ENCODE peak calls at places on chromosome 21, in ten cellular contexts. W is ovary, J is gastrocnemius medialis, T is stomach, Z is vagina, X is IMR-90, E is sigmoid colon, Q is spleen, C is uterus, Y is suprapubic skin. S is an unnamed sample.

GRCh38 chr21:44006656-44007055 is 5.5 kb upstream of the TRAPPC10 start:
- DNase-seq in W (no peak), J (no peak), T (no peak), Z (no peak), X (peak; percentile 32), E (no peak), Q (no peak), C (peak; percentile 55), Y (no peak), S (no peak)

GRCh38 chr21:39073717-39074116 is 109.5 kb downstream of the PSMG1 start:
- DNase-seq in W (no peak), J (no peak), T (no peak), Z (peak; percentile 31), X (no peak), E (no peak), Q (no peak), C (no peak), Y (no peak), S (no peak)

GRCh38 chr21:35086357-35086756 is 37.3 kb upstream of the RUNX1 start:
- DNase-seq in W (no peak), J (no peak), T (no peak), Z (no peak), X (peak; percentile 54), E (no peak), Q (no peak), C (no peak), Y (no peak), S (no peak)

GRCh38 chr21:29818520-29818919 is 121.3 kb downstream of the GRIK1 start:
- DNase-seq in W (no peak), J (no peak), T (no peak), Z (no peak), X (no peak), E (no peak), Q (no peak), C (no peak), Y (no peak), S (no peak)

GRCh38 chr21:22395965-22396364 is 1397.8 kb downstream of the NCAM2 start:
- DNase-seq in W (no peak), J (no peak), T (no peak), Z (no peak), X (no peak), E (no peak), Q (no peak), C (no peak), Y (no peak), S (no peak)

GRCh38 chr21:28669331-28669730 is 323.3 kb downstream of the LTN1 start:
- DNase-seq in W (no peak), J (no peak), T (no peak), Z (no peak), X (no peak), E (no peak), Q (no peak), C (no peak), Y (no peak), S (no peak)

GRCh38 chr21:39676054-39676771 is 63.5 kb downstream of the B3GALT5 start:
- DNase-seq in W (no peak), J (peak; percentile 18), T (no peak), Z (no peak), X (no peak), E (peak; percentile 91), Q (no peak), C (peak; percentile 34), Y (no peak), S (no peak)

GRCh38 chr21:20968391-20968790 is 29.8 kb upstream of the NCAM2 start:
- DNase-seq in W (no peak), J (no peak), T (no peak), Z (no peak), X (no peak), E (no peak), Q (no peak), C (no peak), Y (no peak), S (no peak)

GRCh38 chr21:30629173-30629572 is 5.8 kb upstream of the KRTAP20-2 start:
- DNase-seq in W (no peak), J (no peak), T (no peak), Z (no peak), X (no peak), E (no peak), Q (no peak), C (no peak), Y (no peak), S (no peak)

GRCh38 chr21:20443558-20444155 is 554.6 kb upstream of the NCAM2 start:
- DNase-seq in W (no peak), J (no peak), T (no peak), Z (no peak), X (no peak), E (no peak), Q (no peak), C (no peak), Y (no peak), S (peak; percentile 51)

GRCh38 chr21:16588433-16588860 is 858.7 kb downstream of the USP25 start:
- DNase-seq in W (peak; percentile 76), J (peak; percentile 73), T (peak; percentile 31), Z (no peak), X (peak; percentile 84), E (peak; percentile 85), Q (no peak), C (peak; percentile 84), Y (peak; percentile 84), S (peak; percentile 4)
- TF ChIP-seq POLR2A in W (peak; percentile 12), J (peak; percentile 50), T (no peak), Z (peak; percentile 43), X (no peak), E (no peak), Q (no peak), C (peak; percentile 50), Y (no peak), S (no peak)

DNA sequence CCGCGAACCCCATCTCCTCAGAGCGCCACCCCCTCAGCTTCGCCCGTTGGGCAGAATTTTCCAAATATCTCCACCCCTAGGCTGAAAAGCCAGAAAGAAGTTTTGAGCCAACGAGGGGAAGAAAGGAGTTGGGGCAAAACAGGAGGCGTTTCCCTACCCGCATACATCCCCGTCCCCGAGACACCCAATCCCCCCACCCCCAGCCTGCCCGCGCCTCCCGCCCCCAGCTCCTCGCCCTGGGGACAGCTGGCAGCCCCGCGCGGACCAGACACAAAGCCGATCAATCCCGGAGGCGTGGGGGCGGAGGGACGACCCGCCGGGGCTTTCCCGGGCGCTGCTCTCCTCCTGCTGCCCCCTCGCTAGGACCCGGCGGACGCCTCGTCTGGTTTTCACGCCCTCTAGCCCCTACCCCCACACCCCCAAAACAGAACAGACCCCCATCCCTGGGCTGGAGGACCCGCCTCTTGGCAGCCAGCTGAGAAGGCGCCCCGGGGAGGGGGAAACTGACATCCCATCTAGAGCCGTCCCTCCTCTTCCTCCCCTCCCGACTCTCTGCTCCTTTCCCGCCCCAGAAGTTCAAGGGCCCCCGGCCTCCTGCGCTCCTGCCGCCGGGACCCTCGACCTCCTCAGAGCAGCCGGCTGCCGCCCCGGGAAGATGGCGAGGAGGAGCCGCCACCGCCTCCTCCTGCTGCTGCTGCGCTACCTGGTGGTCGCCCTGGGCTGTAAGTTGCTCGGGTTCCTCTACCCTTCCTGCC is at the start of gene JAM2:
- DNase-seq in W (peak; percentile 55), J (no peak), T (no peak), Z (no peak), X (peak; percentile 29), E (peak; percentile 76), Q (peak; percentile 86), C (peak; percentile 57), Y (peak; percentile 78), S (no peak)
- TF ChIP-seq POLR2A in W (no peak), J (no peak), T (no peak), Z (no peak), X (no peak), E (no peak), Q (no peak), C (peak; percentile 17), Y (no peak), S (no peak)

DNA sequence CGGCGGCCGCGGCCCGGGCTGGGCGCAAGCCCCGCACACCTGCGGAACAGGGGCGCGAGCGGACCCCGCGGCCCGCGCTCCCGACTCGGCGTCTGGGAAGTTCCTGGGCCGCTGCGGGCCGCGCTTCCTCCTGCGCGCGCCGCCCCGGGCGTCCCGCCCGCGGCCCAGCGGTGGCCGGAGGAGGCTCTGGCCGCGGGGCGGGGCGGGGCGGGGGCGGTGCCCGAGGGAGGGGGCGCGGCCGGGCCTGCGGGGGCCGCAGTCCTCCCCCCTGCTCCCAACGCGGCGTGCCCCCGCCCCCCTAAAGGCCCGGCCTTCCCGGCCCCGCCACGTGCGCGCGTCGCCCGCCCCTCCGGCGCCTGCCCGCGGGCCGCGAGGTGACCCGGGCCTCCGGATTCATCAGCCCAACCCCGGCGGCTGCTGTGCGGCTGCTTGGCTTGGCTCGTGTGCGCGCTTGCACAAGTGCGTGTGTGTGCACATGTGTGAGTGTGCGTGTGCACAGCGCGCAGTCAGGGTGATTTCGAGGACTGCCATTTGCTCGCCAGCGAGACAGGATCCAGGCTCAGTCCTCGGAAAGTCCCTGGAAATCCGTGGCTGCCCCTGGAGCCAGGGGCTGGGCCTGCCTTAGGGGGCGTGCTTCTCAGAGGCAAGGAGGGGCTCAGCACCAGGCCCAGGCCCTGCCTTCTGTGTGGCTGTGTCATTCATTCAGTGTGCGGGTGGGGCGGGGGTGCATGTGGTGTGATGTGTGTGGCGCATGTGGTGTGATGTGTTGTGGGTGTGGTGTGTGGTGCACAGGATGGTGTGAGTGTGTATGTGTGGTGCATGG is at the start of gene C2CD2:
- DNase-seq in W (peak; percentile 77), J (no peak), T (peak; percentile 72), Z (no peak), X (peak; percentile 73), E (peak; percentile 83), Q (peak; percentile 87), C (peak; percentile 66), Y (no peak), S (peak; percentile 78)
- TF ChIP-seq POLR2A in W (no peak), J (peak; percentile 60), T (no peak), Z (peak; percentile 45), X (peak; percentile 83), E (no peak), Q (no peak), C (peak; percentile 69), Y (no peak), S (no peak)

DNA sequence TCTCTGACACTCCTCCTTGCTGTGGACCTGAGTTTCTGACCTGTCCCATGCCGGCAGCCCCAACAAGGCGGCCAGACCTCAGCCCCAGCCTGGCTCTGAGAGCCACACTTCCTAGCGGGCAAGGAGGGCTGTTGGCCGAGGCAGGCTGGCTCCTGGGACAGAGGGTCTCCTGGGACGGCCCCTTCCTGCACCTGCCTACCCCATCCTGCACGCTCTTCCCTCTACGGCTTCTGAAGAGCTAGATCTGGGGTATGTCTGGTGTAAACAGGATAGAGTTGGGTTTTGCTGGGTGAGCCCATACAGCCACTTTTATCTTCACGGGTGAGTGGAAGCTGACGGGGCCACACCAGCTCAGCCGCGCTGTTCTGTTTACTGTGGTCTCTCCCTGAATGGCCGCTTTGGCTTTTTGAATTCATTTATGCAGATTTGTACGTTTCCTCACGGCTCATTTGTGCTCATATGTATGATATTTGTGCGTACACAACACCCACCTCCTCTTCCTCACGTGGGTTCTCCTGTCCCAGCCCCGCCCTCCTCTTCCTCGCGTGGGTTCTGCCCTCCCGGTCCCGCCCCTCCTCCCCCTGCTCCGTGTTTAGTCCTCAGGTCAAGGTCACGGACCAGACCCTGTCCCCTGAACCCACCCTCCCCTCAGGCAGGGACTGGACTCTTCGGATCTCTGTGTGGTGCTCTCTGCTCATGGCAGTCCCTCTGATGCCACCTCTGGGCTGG is 34.7 kb upstream of the POFUT2 start:
- DNase-seq in W (peak; percentile 49), J (no peak), T (no peak), Z (no peak), X (no peak), E (peak; percentile 46), Q (peak; percentile 73), C (no peak), Y (no peak), S (no peak)
- TF ChIP-seq POLR2A in W (no peak), J (no peak), T (no peak), Z (no peak), X (no peak), E (no peak), Q (no peak), C (no peak), Y (no peak), S (no peak)

S was measured in erythroblast.